ENCODE peak calls at places on chromosomes 16 and 17, in four cellular contexts. L is small intestine; A is CD4-positive, alpha-beta memory T cell; N is ovary. V is an unnamed sample.

GRCh38 chr16:68386628-68387027 is 61.7 kb downstream of the SMPD3 start:
- DNase-seq in L (peak; percentile 98), A (no peak), N (no peak), V (no peak)

GRCh38 chr17:1989135-1989534 is 36.0 kb downstream of the RTN4RL1 start:
- DNase-seq in L (no peak), A (no peak), N (no peak), V (peak; percentile 98)

GRCh38 chr17:82788206-82789001 is 36.5 kb downstream of the TBCD start:
- DNase-seq in L (no peak), A (no peak), N (no peak), V (no peak)

GRCh38 chr17:55609737-55610201 is 98.5 kb upstream of the SMIM36 start:
- DNase-seq in L (peak; percentile 5), A (no peak), N (peak; percentile 86), V (no peak)

GRCh38 chr16:79559532-79559931 is 41.0 kb downstream of the MAF start:
- DNase-seq in L (no peak), A (no peak), N (no peak), V (no peak)

GRCh38 chr16:12833939-12834338 is 30.3 kb upstream of the CPPED1 start:
- DNase-seq in L (no peak), A (no peak), N (no peak), V (no peak)

GRCh38 chr17:30358055-30358760 is 20.5 kb upstream of the CPD start:
- DNase-seq in L (no peak), A (no peak), N (no peak), V (no peak)

GRCh38 chr16:47627056-47627455 is 165.9 kb downstream of the PHKB start:
- DNase-seq in L (no peak), A (no peak), N (no peak), V (no peak)

GRCh38 chr16:19835989-19836421 is 48.6 kb downstream of the GPRC5B start:
- DNase-seq in L (no peak), A (no peak), N (no peak), V (no peak)

GRCh38 chr16:14354561-14355351 is 275.3 kb downstream of the PARN start:
- DNase-seq in L (no peak), A (no peak), N (no peak), V (peak; percentile 29)

GRCh38 chr16:66740533-66740932 is 10.9 kb downstream of the DYNC1LI2 start:
- DNase-seq in L (peak; percentile 94), A (no peak), N (no peak), V (peak; percentile 57)

GRCh38 chr17:32239457-32239856 is 26.2 kb upstream of the RHBDL3 start:
- DNase-seq in L (no peak), A (no peak), N (peak; percentile 68), V (no peak)
- H3K4me3 ChIP-seq in L (no peak overlapping the region), A (no peak overlapping the region), N (no peak overlapping the region), V (no peak overlapping the region)

GRCh38 chr16:85870159-85870558 is 28.8 kb upstream of the IRF8 start:
- DNase-seq in L (no peak), A (no peak), N (no peak), V (no peak)
- H3K4me3 ChIP-seq in L (no peak overlapping the region), A (no peak overlapping the region), N (no peak overlapping the region), V (no peak overlapping the region)

GRCh38 chr17:70691150-70691549 is 521.8 kb downstream of the KCNJ2 start:
- DNase-seq in L (no peak), A (no peak), N (no peak), V (no peak)
- H3K4me3 ChIP-seq in L (no peak overlapping the region), A (no peak overlapping the region), N (no peak overlapping the region), V (no peak overlapping the region)

GRCh38 chr17:39400547-39401411 is 647 bp downstream of the FBXL20 start:
- DNase-seq in L (peak; percentile 28), A (peak; percentile 40), N (peak; percentile 24), V (peak; percentile 15)

GRCh38 chr17:39402279-39402889 is 958 bp upstream of the FBXL20 start:
- DNase-seq in L (peak; percentile 95), A (peak; percentile 85), N (peak; percentile 89), V (peak; percentile 88)

GRCh38 chr17:39401412-39402278 is at the start of gene FBXL20:
- DNase-seq in L (peak; percentile 94), A (peak; percentile 95), N (peak; percentile 95), V (peak; percentile 64)

GRCh38 chr17:39402890-39403605 is 1.6 kb upstream of the FBXL20 start:
- DNase-seq in L (no peak), A (no peak), N (no peak), V (no peak)

GRCh38 chr17:39399792-39400191 is 1.6 kb downstream of the FBXL20 start:
- DNase-seq in L (no peak), A (no peak), N (no peak), V (no peak)
- H3K4me3 ChIP-seq in L (no peak overlapping the region), A (no peak overlapping the region), N (peak overlapping the region; percentile 99), V (no peak overlapping the region)

GRCh38 chr16:72787130-72787518 is 260.8 kb downstream of the ZFHX3 start:
- DNase-seq in L (no peak), A (no peak), N (no peak), V (no peak)
- H3K4me3 ChIP-seq in L (peak overlapping the region; percentile 57), A (no peak overlapping the region), N (peak overlapping the region; percentile 55), V (peak overlapping the region; percentile 26)

V was measured in bronchial epithelial cell.